ENCODE peak calls at places on chromosomes 1 and 21, in nine cellular contexts. J is PC-3, O is GM23338, M is OCI-LY7, X is hepatocyte, E is HCT116, S is MM.1S, U is neural progenitor cell, G is SK-N-SH. V is an unnamed sample.

GRCh38 chr1:81670286-81670685 is 130.4 kb upstream of the ADGRL2 start:
- DNase-seq in J (peak), O (no peak), M (no peak), X (peak), E (no peak), S (no peak), U (no peak), G (peak), V (peak)

GRCh38 chr1:234647758-234648157 is 37.8 kb upstream of the IRF2BP2 start:
- DNase-seq in J (peak), O (no peak), M (no peak), X (no peak), E (no peak), S (no peak), U (no peak), G (no peak), V (peak)

GRCh38 chr1:9069324-9070100 is at the start of gene SLC2A5:
- DNase-seq in J (no peak), O (no peak), M (peak), X (no peak), E (no peak), S (peak), U (peak), G (no peak), V (peak)

GRCh38 chr1:147541672-147542548 is 609 bp downstream of the BCL9 start:
- DNase-seq in J (peak), O (peak), M (peak), X (peak), E (no peak), S (peak), U (peak), G (peak), V (peak)

GRCh38 chr1:83900530-83900929 is 98.4 kb downstream of the TTLL7 start:
- DNase-seq in J (peak), O (no peak), M (no peak), X (no peak), E (no peak), S (no peak), U (no peak), G (no peak), V (peak)

GRCh38 chr1:156112276-156113137 is 2.0 kb upstream of the LMNA start:
- DNase-seq in J (no peak), O (no peak), M (no peak), X (no peak), E (no peak), S (no peak), U (no peak), G (no peak), V (no peak)

GRCh38 chr1:73635021-73635420 is 563.0 kb downstream of the LRRIQ3 start:
- DNase-seq in J (peak), O (peak), M (no peak), X (no peak), E (no peak), S (no peak), U (no peak), G (no peak), V (no peak)

GRCh38 chr1:9314711-9315379 is 22.2 kb downstream of the SPSB1 start:
- DNase-seq in J (no peak), O (no peak), M (no peak), X (no peak), E (no peak), S (no peak), U (no peak), G (no peak), V (no peak)

GRCh38 chr1:244854865-244855578 is 9.3 kb downstream of the HNRNPU start:
- DNase-seq in J (no peak), O (no peak), M (no peak), X (no peak), E (no peak), S (no peak), U (no peak), G (no peak), V (no peak)

GRCh38 chr1:43878854-43879253 is 54.7 kb upstream of the ARTN start:
- DNase-seq in J (no peak), O (no peak), M (no peak), X (no peak), E (no peak), S (no peak), U (no peak), G (no peak), V (no peak)

GRCh38 chr1:61247881-61248752 is 165.8 kb downstream of the NFIA start:
- DNase-seq in J (no peak), O (peak), M (no peak), X (no peak), E (no peak), S (no peak), U (peak), G (no peak), V (no peak)

GRCh38 chr1:42931911-42932422 is 26.7 kb downstream of the SLC2A1 start:
- DNase-seq in J (peak), O (peak), M (peak), X (no peak), E (no peak), S (peak), U (no peak), G (no peak), V (no peak)

GRCh38 chr1:25167269-25168192 is 64.8 kb downstream of the SYF2 start:
- DNase-seq in J (peak), O (no peak), M (no peak), X (peak), E (peak), S (no peak), U (no peak), G (no peak), V (no peak)

GRCh38 chr1:232283864-232284263 is 346.1 kb downstream of the SIPA1L2 start:
- DNase-seq in J (no peak), O (no peak), M (no peak), X (peak), E (no peak), S (no peak), U (no peak), G (no peak), V (no peak)

GRCh38 chr1:169105434-169106094 is 926 bp upstream of the ATP1B1 start:
- DNase-seq in J (peak), O (peak), M (peak), X (peak), E (no peak), S (peak), U (peak), G (peak), V (peak)

GRCh38 chr1:219171192-219171935 is 2.3 kb upstream of the LYPLAL1 start:
- DNase-seq in J (peak), O (no peak), M (no peak), X (no peak), E (no peak), S (no peak), U (no peak), G (no peak), V (peak)

GRCh38 chr1:64514197-64514765 is 44.4 kb downstream of the CACHD1 start:
- DNase-seq in J (no peak), O (no peak), M (no peak), X (peak), E (no peak), S (peak), U (no peak), G (no peak), V (peak)

GRCh38 chr1:186152945-186153309 is 222.1 kb downstream of the TPR start:
- DNase-seq in J (no peak), O (no peak), M (no peak), X (no peak), E (no peak), S (no peak), U (no peak), G (no peak), V (no peak)

GRCh38 chr1:156896490-156897033 is 3.0 kb downstream of the PEAR1 start:
- DNase-seq in J (peak), O (peak), M (no peak), X (peak), E (peak), S (no peak), U (peak), G (peak), V (peak)

GRCh38 chr1:12052008-12052573 is 11.0 kb upstream of the TNFRSF8 start:
- DNase-seq in J (peak), O (no peak), M (no peak), X (peak), E (peak), S (peak), U (no peak), G (no peak), V (peak)

DNA sequence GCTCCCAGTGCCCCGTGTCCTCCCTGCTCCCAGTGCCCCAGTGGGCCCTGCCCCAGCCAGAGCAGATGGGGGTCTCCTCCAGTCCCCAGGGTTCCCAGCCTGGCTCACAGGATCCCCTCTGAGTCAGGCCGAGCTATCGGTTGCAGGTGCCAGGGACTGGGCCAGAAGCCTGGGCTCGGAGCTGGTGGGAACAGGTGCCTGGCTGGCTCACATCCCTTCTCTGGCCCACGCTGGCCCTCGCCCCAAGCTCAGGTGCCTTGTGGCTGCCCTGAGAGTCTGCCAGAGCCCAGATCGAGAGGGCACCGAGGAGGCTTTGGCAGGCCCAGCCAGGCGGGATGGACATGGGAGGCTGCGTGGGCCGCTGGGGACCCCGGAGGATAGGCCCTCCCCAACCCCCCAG is 18.9 kb downstream of the PLCH2 start:
- DNase-seq in J (no peak), O (no peak), M (peak), X (no peak), E (no peak), S (no peak), U (no peak), G (no peak), V (no peak)
- TF ChIP-seq EZH2phosphoT487 in J (no peak), O (no peak), M (no peak), X (no peak), E (no peak), S (no peak), U (no peak), G (no peak), V (no peak)

DNA sequence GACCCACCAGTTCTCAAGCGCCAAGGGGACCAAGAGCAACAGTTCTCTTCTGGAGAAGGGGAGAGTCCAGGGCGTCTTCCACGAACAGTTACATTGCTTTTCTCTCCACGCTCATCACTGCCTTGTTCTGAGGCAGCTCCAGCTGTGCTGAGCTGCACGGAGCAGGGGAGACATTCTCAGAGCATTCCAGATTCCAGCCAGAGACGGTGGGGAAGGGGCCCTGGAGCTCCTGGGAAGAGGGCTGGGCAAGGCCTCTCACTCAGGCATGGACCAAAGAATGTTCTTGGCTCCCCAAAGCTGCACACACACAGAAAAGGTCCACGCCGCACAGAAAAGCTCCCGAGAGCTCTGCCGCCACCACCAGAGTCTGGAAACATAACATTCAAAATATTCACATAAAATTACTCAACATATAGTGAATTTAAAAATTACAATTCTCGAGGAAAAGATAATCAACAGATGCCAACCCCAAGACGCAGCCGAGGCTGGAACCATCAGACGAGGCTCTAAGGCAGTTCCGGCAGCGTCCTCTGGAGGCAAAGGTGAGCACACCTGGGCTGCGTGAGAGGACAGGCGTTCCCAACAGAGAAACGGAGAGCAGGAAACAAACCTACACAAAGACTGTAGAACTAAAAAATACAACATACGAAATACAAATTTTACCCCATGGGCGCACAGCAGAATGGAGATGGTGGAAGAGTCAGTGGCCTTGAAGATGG is 40.5 kb downstream of the UBE2G2 start:
- DNase-seq in J (peak), O (peak), M (peak), X (peak), E (no peak), S (peak), U (peak), G (no peak), V (no peak)
- TF ChIP-seq EZH2phosphoT487 in J (no peak), O (no peak), M (no peak), X (no peak), E (no peak), S (no peak), U (no peak), G (no peak), V (no peak)

DNA sequence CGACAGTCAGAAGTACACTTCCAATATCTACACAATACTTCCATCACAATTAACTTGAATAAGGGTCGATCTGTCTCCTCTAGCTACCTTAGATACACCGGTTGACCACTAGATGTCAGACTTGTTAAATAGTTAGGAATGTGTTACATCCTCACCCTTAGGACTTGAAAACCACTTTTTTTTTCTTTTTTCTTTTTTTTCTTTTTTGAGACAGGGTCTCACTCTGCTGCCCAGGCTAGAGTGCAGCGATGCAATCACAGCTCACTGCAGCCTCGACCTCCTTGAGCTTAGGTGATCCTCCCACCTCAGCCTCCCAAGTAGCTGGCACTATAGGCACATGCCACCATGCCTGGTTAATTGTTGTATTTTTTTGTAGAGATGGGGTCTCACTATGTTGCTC is 120.4 kb upstream of the GREM2 start:
- DNase-seq in J (peak), O (peak), M (peak), X (peak), E (peak), S (peak), U (peak), G (peak), V (peak)
- TF ChIP-seq EZH2phosphoT487 in J (no peak), O (no peak), M (no peak), X (no peak), E (no peak), S (no peak), U (no peak), G (no peak), V (no peak)

DNA sequence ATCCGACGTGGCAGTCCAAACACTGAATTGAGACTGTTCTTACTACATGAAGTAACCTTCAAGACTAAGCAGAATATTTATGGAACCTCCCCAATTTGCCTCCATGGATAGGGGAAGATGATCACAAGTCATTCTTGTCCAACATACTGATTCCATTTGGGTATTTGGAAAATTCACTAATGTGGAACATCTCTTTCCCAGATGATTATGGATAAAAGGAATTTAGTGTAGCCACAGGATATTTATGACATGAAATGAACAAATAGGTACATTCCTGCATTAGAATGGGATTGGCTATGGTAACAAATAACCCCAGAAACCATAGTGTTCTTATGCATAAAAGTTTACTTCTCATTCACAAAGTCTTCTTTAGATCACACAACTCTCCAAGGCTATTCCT is 40.2 kb upstream of the SGIP1 start:
- DNase-seq in J (no peak), O (no peak), M (no peak), X (no peak), E (no peak), S (no peak), U (no peak), G (no peak), V (peak)
- TF ChIP-seq EZH2phosphoT487 in J (no peak), O (no peak), M (no peak), X (no peak), E (no peak), S (no peak), U (no peak), G (no peak), V (no peak)

DNA sequence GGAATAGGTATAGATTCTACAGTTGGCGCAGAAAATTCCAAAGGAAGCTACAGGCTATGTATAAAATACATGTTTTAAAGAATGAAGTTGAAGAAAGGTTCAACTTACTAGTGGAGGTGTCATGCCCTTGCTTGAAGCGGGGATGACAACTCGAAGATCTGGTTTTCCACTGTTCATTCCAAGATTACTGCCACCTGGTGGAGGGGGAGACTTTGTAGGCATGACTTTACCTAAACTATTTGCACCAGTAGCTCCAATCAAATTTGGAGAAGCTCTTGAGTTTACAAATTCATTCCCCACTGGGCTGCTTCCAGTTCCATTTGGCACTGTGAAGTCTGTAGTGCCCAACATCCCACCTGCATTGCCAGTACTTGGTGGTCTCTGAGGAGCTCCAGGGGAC is 81.7 kb downstream of the AXDND1 start:
- DNase-seq in J (peak), O (peak), M (peak), X (no peak), E (peak), S (peak), U (peak), G (no peak), V (peak)
- TF ChIP-seq EZH2phosphoT487 in J (no peak), O (no peak), M (no peak), X (no peak), E (no peak), S (no peak), U (no peak), G (no peak), V (no peak)

V was measured in GM23248.